ENCODE peak calls at places on chromosome 22, in five cellular contexts. Z is neural progenitor cell, D is osteoblast, S is heart left ventricle, K is endodermal cell. W is an unnamed sample.

GRCh38 chr22:20981787-20982562 is at the start of gene LZTR1:
- DNase-seq in S (peak; percentile 86), K (peak; percentile 91), D (peak; percentile 99), Z (peak; percentile 91), W (peak; percentile 97)

GRCh38 chr22:42056757-42057511 is 13.7 kb downstream of the NAGA start:
- DNase-seq in Z (no peak), S (no peak), D (peak; percentile 11), K (no peak), W (no peak)

GRCh38 chr22:32585737-32586136 is 111.1 kb downstream of the FBXO7 start:
- DNase-seq in D (no peak), S (no peak), K (no peak), Z (no peak), W (no peak)

GRCh38 chr22:36453266-36453607 is 28.2 kb downstream of the TXN2 start:
- DNase-seq in D (no peak), Z (no peak), S (no peak), K (no peak), W (no peak)

GRCh38 chr22:50656122-50657070 is 16.2 kb upstream of the SHANK3 start:
- DNase-seq in K (no peak), S (peak; percentile 76), Z (no peak), D (peak; percentile 82), W (peak; percentile 83)

GRCh38 chr22:31676700-31677099 is 14.7 kb upstream of the PISD start:
- DNase-seq in Z (peak; percentile 89), S (peak; percentile 92), D (peak; percentile 95), K (peak; percentile 97), W (peak; percentile 98)

GRCh38 chr22:49965291-49966040 is 4.9 kb downstream of the PIM3 start:
- DNase-seq in K (no peak), Z (peak; percentile 2), S (peak; percentile 13), D (peak; percentile 84), W (peak; percentile 82)

GRCh38 chr22:29306175-29306829 is at the start of gene GAS2L1:
- DNase-seq in Z (peak; percentile 81), K (peak; percentile 93), S (peak; percentile 90), D (peak; percentile 100), W (peak; percentile 89)

GRCh38 chr22:22576244-22576988 is 17.4 kb upstream of the PRAME start:
- DNase-seq in K (peak; percentile 94), S (peak; percentile 36), D (no peak), Z (peak; percentile 81), W (no peak)

GRCh38 chr22:33470456-33470855 is 412.3 kb upstream of the SYN3 start:
- DNase-seq in Z (no peak), S (no peak), K (no peak), D (no peak), W (no peak)

GRCh38 chr22:36562261-36562835 is 33.4 kb upstream of the EIF3D start:
- DNase-seq in Z (no peak), D (peak; percentile 94), S (no peak), K (no peak), W (no peak)

GRCh38 chr22:38850941-38851849 is 7.4 kb upstream of the NPTXR start:
- DNase-seq in S (no peak), K (no peak), Z (no peak), D (peak; percentile 97), W (no peak)

GRCh38 chr22:42079319-42080251 is at the start of gene SMDT1:
- DNase-seq in S (peak; percentile 100), Z (peak; percentile 98), D (peak; percentile 100), K (peak; percentile 98), W (peak; percentile 100)

GRCh38 chr22:19959043-19959586 is 17.5 kb upstream of the TXNRD2 start:
- DNase-seq in S (peak; percentile 77), Z (peak; percentile 99), D (peak; percentile 86), K (peak; percentile 99), W (peak; percentile 80)

GRCh38 chr22:38267086-38267485 is 5.7 kb downstream of the TMEM184B start:
- DNase-seq in K (no peak), D (peak; percentile 84), S (peak; percentile 82), Z (no peak), W (no peak)

GRCh38 chr22:29519996-29520395 is 33.6 kb downstream of the THOC5 start:
- DNase-seq in K (no peak), D (no peak), S (no peak), Z (no peak), W (no peak)

GRCh38 chr22:48804811-48805301 is 1022.8 kb downstream of the BRD1 start:
- DNase-seq in S (no peak), K (no peak), D (no peak), Z (no peak), W (peak; percentile 58)

GRCh38 chr22:37051629-37052385 is at the start of gene KCTD17:
- DNase-seq in Z (peak; percentile 80), S (peak; percentile 73), D (peak; percentile 100), K (peak; percentile 84), W (peak; percentile 94)

GRCh38 chr22:50209893-50210292 is 9.1 kb downstream of the SELENOO start:
- DNase-seq in S (no peak), D (peak; percentile 99), Z (peak; percentile 65), K (peak; percentile 79), W (peak; percentile 87)

GRCh38 chr22:19884161-19884953 is 29.7 kb upstream of the GNB1L start:
- DNase-seq in K (no peak), S (no peak), Z (no peak), D (peak; percentile 75), W (peak; percentile 72)

GRCh38 chr22:38125038-38125610 is 14.6 kb upstream of the BAIAP2L2 start:
- DNase-seq in S (no peak), K (no peak), Z (no peak), D (peak; percentile 56), W (no peak)

GRCh38 chr22:38707984-38708383 is 2.2 kb downstream of the GTPBP1 start:
- DNase-seq in K (no peak), S (no peak), Z (no peak), D (no peak), W (no peak)

GRCh38 chr22:17732251-17732854 is 41.9 kb downstream of the BID start:
- DNase-seq in Z (no peak), K (no peak), S (no peak), D (no peak), W (no peak)

GRCh38 chr22:44870021-44870420 is 117.6 kb downstream of the ARHGAP8 start:
- DNase-seq in K (peak; percentile 76), S (no peak), D (peak; percentile 79), Z (peak; percentile 51), W (no peak)

GRCh38 chr22:32396746-32397145 is 15.3 kb downstream of the RTCB start:
- DNase-seq in K (no peak), Z (no peak), D (no peak), S (no peak), W (no peak)

GRCh38 chr22:49968313-49968830 is 7.8 kb downstream of the PIM3 start:
- DNase-seq in S (peak; percentile 7), K (peak; percentile 53), D (no peak), Z (no peak), W (peak; percentile 81)

GRCh38 chr22:49958961-49959781 is 1.4 kb upstream of the PIM3 start:
- DNase-seq in S (peak; percentile 22), Z (peak; percentile 49), D (no peak), K (peak; percentile 55), W (peak; percentile 82)

GRCh38 chr22:31840581-31840980 is 86.8 kb downstream of the DEPDC5 start:
- DNase-seq in K (no peak), S (no peak), Z (no peak), D (no peak), W (no peak)

GRCh38 chr22:27546157-27546556 is 255.4 kb downstream of the MN1 start:
- DNase-seq in S (no peak), D (no peak), K (no peak), Z (no peak), W (no peak)

GRCh38 chr22:27541831-27542230 is 259.7 kb downstream of the MN1 start:
- DNase-seq in D (no peak), K (no peak), Z (no peak), S (no peak), W (no peak)

GRCh38 chr22:27542602-27543001 is 259.0 kb downstream of the MN1 start:
- DNase-seq in Z (no peak), K (no peak), S (no peak), D (no peak), W (no peak)

GRCh38 chr22:27543460-27543859 is 258.1 kb downstream of the MN1 start:
- DNase-seq in K (no peak), D (no peak), Z (no peak), S (no peak), W (no peak)

DNA sequence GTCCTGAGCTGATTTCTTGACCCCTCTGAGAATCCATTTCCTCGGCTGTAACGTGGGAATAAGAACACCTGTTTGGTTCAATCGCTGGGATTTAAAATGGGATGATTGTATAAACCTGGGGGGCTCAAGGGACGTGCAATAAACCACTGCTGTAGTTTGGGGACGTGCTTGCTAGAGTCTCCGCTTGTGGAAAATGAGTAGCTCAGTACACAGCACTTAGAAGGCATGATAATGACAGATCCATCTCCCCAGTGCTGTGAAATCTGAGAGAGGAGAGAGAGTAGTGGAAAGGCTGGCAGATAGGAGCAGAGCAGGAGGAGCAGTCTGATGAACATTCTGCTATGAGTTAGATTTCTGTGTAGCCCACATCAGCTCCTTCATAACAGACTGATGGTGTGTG is 256.5 kb downstream of the MN1 start:
- DNase-seq in Z (no peak), K (no peak), D (no peak), S (no peak), W (no peak)
- H3K27me3 ChIP-seq in Z (no peaks in the 10 kb centered on the region), K (no peaks in the 10 kb centered on the region), D (peaks cover 3% of the 10 kb centered on the region), S (peaks cover 26% of the 10 kb centered on the region), W (peaks cover 5% of the 10 kb centered on the region)

GRCh38 chr22:30557243-30557642 is 10.7 kb upstream of the SEC14L6 start:
- DNase-seq in K (peak; percentile 74), S (no peak), D (peak; percentile 69), Z (no peak), W (no peak)
- TF ChIP-seq CTCF in K (peak; percentile 60), S (no peak), D (no peak), Z (peak; percentile 12), W (no peak)

DNA sequence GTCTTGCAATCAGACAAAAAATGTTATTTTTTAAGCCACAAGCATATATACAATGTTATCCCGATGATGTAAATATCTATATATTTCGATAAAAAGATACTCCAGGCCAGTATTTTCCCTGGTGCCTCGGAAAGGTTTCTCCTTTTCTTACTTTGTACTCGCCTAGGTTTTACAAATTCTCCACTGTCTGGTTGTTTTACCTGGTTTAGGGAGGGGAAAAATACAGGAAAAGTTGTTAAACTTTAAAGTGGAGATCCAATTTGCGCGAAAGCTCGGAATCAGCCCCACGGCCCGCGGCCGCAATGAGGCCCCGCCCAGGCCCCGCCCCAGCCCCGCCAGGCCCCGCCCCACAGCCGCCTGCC is 58.4 kb upstream of the WNT7B start:
- DNase-seq in K (no peak), D (no peak), S (no peak), Z (no peak), W (no peak)
- H3K27ac ChIP-seq in K (no peak overlapping the region), D (peak overlapping the region; percentile 83), S (peak overlapping the region; percentile 98), Z (no peak overlapping the region), W (peak overlapping the region; percentile 98)

GRCh38 chr22:35367331-35367886 is 13.5 kb upstream of the HMOX1 start:
- DNase-seq in K (no peak), D (peak; percentile 66), S (no peak), Z (no peak), W (no peak)
- H3K27me3 ChIP-seq in K (no peaks in the 10 kb centered on the region), D (no peaks in the 10 kb centered on the region), S (no peaks in the 10 kb centered on the region), Z (no peaks in the 10 kb centered on the region), W (no peaks in the 10 kb centered on the region)

GRCh38 chr22:25567305-25567704 is 2.8 kb downstream of the GRK3 start:
- DNase-seq in K (no peak), Z (no peak), D (no peak), S (no peak), W (no peak)
- TF ChIP-seq CTCF in K (no peak), Z (no peak), D (no peak), S (no peak), W (no peak)